ENCODE peak calls at places on chromosome 19, in five cellular contexts. A, H, E, I and Q are unnamed samples.

GRCh38 chr19:7383284-7383683 is 34.5 kb downstream of the ARHGEF18 start:
- DNase-seq in A (no peak), I (no peak), H (no peak), E (no peak), Q (no peak)

GRCh38 chr19:3849092-3849491 is 19.7 kb downstream of the ZFR2 start:
- DNase-seq in I (no peak), A (no peak), E (peak), H (no peak), Q (peak)

GRCh38 chr19:5075603-5076002 is 106.7 kb downstream of the KDM4B start:
- DNase-seq in E (no peak), A (no peak), H (no peak), I (no peak), Q (peak)

GRCh38 chr19:45996933-45997332 is 1.7 kb downstream of the CCDC61 start:
- DNase-seq in A (no peak), E (no peak), H (no peak), I (no peak), Q (no peak)

GRCh38 chr19:43634516-43634876 is 5.2 kb downstream of the CADM4 start:
- DNase-seq in I (no peak), E (no peak), A (peak), H (no peak), Q (no peak)

GRCh38 chr19:46009530-46010510 is 13.0 kb downstream of the PGLYRP1 start:
- DNase-seq in I (peak), H (no peak), E (peak), A (peak), Q (peak)

GRCh38 chr19:7902796-7903243 is 857 bp upstream of the MAP2K7 start:
- DNase-seq in E (no peak), I (peak), H (no peak), A (no peak), Q (no peak)

GRCh38 chr19:18479964-18480723 is 41.7 kb downstream of the ELL start:
- DNase-seq in H (peak), E (no peak), I (peak), A (peak), Q (no peak)

GRCh38 chr19:58401825-58402433 is 6.5 kb downstream of the RNF225 start:
- DNase-seq in I (no peak), H (no peak), E (no peak), A (peak), Q (no peak)

GRCh38 chr19:35310331-35310730 is 18.4 kb downstream of the MAG start:
- DNase-seq in A (peak), H (no peak), E (no peak), I (no peak), Q (no peak)

GRCh38 chr19:18507021-18507726 is 14.7 kb downstream of the ELL start:
- DNase-seq in E (no peak), A (no peak), I (no peak), H (no peak), Q (no peak)

GRCh38 chr19:8517551-8518442 is 3.8 kb upstream of the ZNF414 start:
- DNase-seq in A (no peak), I (peak), E (no peak), H (no peak), Q (peak)

GRCh38 chr19:50430888-50431342 is 1.8 kb upstream of the MYBPC2 start:
- DNase-seq in I (no peak), A (no peak), H (no peak), E (no peak), Q (no peak)

GRCh38 chr19:4867534-4868285 is at the start of gene PLIN3:
- DNase-seq in E (peak), H (peak), A (peak), I (peak), Q (peak)

GRCh38 chr19:45824041-45824471 is 8.9 kb upstream of the RSPH6A start:
- DNase-seq in A (no peak), E (no peak), H (no peak), I (no peak), Q (no peak)

GRCh38 chr19:41927810-41928192 is 448 bp downstream of the ERFL start:
- DNase-seq in I (no peak), A (no peak), H (no peak), E (no peak), Q (no peak)

GRCh38 chr19:5078179-5078578 is 109.3 kb downstream of the KDM4B start:
- DNase-seq in I (no peak), H (no peak), A (no peak), E (no peak), Q (no peak)

GRCh38 chr19:41309225-41310030 is 544 bp upstream of the CCDC97 start:
- DNase-seq in E (no peak), H (no peak), A (no peak), I (no peak), Q (peak)

GRCh38 chr19:9075064-9075964 is 11.5 kb upstream of the OR1M1 start:
- DNase-seq in A (peak), H (peak), E (no peak), I (peak), Q (no peak)

GRCh38 chr19:18049390-18049789 is 37.3 kb downstream of the IL12RB1 start:
- DNase-seq in H (no peak), A (peak), I (peak), E (no peak), Q (no peak)

GRCh38 chr19:57263244-57263643 is 17.0 kb upstream of the ZNF460 start:
- DNase-seq in H (no peak), E (no peak), I (no peak), A (no peak), Q (no peak)

GRCh38 chr19:14305706-14306105 is 75.5 kb upstream of the ADGRE5 start:
- DNase-seq in H (no peak), A (no peak), I (no peak), E (no peak), Q (no peak)

GRCh38 chr19:16296713-16297112 is 27.9 kb upstream of the KLF2 start:
- DNase-seq in E (no peak), I (no peak), A (no peak), H (no peak), Q (no peak)

GRCh38 chr19:3386447-3387234 is 20.3 kb downstream of the NFIC start:
- DNase-seq in A (no peak), I (no peak), H (no peak), E (no peak), Q (no peak)

GRCh38 chr19:7109678-7110289 is 40.3 kb downstream of the ZNF557 start:
- DNase-seq in H (peak), I (no peak), A (no peak), E (no peak), Q (no peak)

GRCh38 chr19:15142313-15142712 is 35.1 kb downstream of the SYDE1 start:
- DNase-seq in A (no peak), E (no peak), I (no peak), H (no peak), Q (no peak)

GRCh38 chr19:57269515-57270250 is 10.6 kb upstream of the ZNF460 start:
- DNase-seq in A (no peak), I (no peak), H (peak), E (no peak), Q (no peak)

GRCh38 chr19:58218899-58219298 is 9.8 kb upstream of the ZNF544 start:
- DNase-seq in I (no peak), H (no peak), E (peak), A (no peak), Q (no peak)

GRCh38 chr19:2271516-2272103 is 10.4 kb downstream of the PEAK3 start:
- DNase-seq in H (no peak), E (no peak), I (no peak), A (peak), Q (no peak)

GRCh38 chr19:3710265-3710812 is 2.2 kb downstream of the TJP3 start:
- DNase-seq in E (no peak), H (no peak), A (no peak), I (peak), Q (no peak)

GRCh38 chr19:41376241-41376997 is at the start of gene TMEM91:
- DNase-seq in I (peak), H (no peak), E (peak), A (peak), Q (no peak)

GRCh38 chr19:15101479-15102082 is 5.6 kb upstream of the SYDE1 start:
- DNase-seq in H (no peak), A (no peak), I (peak), E (peak), Q (peak)

GRCh38 chr19:47895165-47895782 is 9.2 kb upstream of the SULT2A1 start:
- DNase-seq in E (no peak), I (no peak), A (no peak), H (no peak), Q (no peak)
- TF ChIP-seq CTCF in E (no peak), I (no peak), A (no peak), H (no peak), Q (no peak)

GRCh38 chr19:38224014-38224862 is at the start of gene DPF1:
- DNase-seq in H (no peak), E (peak), I (no peak), A (no peak), Q (no peak)
- TF ChIP-seq CTCF in H (no peak), E (peak), I (no peak), A (no peak), Q (no peak)

GRCh38 chr19:39157997-39158389 is 32.4 kb downstream of the PAK4 start:
- DNase-seq in I (no peak), H (no peak), A (no peak), E (no peak), Q (no peak)

GRCh38 chr19:39162441-39163043 is 34.2 kb upstream of the NCCRP1 start:
- DNase-seq in I (no peak), H (no peak), A (no peak), E (no peak), Q (no peak)

GRCh38 chr19:39158646-39159260 is 33.2 kb downstream of the PAK4 start:
- DNase-seq in A (no peak), H (no peak), E (no peak), I (no peak), Q (no peak)

GRCh38 chr19:39160889-39161672 is 35.5 kb downstream of the PAK4 start:
- DNase-seq in H (no peak), I (no peak), A (no peak), E (no peak), Q (no peak)

DNA sequence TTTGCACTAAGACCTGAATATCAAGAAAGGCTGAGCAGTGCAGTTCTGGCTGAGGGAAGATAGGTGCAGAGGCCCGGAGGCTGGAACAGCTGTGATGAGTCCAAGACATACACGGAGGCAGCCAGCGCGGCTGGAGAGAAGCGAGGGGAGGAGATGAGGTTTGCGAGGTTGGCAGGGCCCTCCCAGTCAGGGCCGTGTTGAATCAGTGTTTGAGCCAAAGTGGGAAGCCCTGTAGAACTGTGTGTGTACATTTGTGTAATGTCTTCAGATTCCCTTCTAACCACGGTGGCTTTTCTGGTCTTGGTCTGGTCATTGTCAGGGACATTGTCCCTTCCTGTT is 34.9 kb downstream of the PAK4 start:
- DNase-seq in E (no peak), H (peak), A (peak), I (no peak), Q (no peak)
- TF ChIP-seq CTCF in E (no peak), H (no peak), A (no peak), I (no peak), Q (no peak)

GRCh38 chr19:29671393-29672076 is 6.3 kb downstream of the PLEKHF1 start:
- DNase-seq in I (peak), E (no peak), A (peak), H (no peak), Q (peak)
- TF ChIP-seq CTCF in I (peak), E (no peak), A (no peak), H (peak), Q (peak)